ENCODE peak calls at places on chromosomes 7 and 10, in seven cellular contexts. One of them, this sample, is unnamed.
A peak's percentile ranks its signal among the peaks of the same experiment; 100 is the strongest.

GRCh38 chr7:33706666-33707194 is 198.6 kb upstream of the BMPER start:
- DNase-seq in H1: no peak
- DNase-seq in SK-N-SH: no peak
- DNase-seq in HCT116: no peak
- DNase-seq in HepG2: no peak
- DNase-seq in K562: no peak
- DNase-seq in GM12878: no peak
- DNase-seq in this sample: no peak

GRCh38 chr10:95873651-95874050 is 34.1 kb upstream of the CC2D2B start:
- DNase-seq in H1: no peak
- DNase-seq in SK-N-SH: no peak
- DNase-seq in HCT116: no peak
- DNase-seq in HepG2: no peak
- DNase-seq in K562: no peak
- DNase-seq in GM12878: no peak
- DNase-seq in this sample: no peak

GRCh38 chr10:132047575-132048293 is 18.0 kb upstream of the JAKMIP3 start:
- DNase-seq in H1: no peak
- DNase-seq in SK-N-SH: no peak
- DNase-seq in HCT116: no peak
- DNase-seq in HepG2: no peak
- DNase-seq in K562: no peak
- DNase-seq in GM12878: no peak
- DNase-seq in this sample: no peak

GRCh38 chr10:90920986-90921643 is at the start of gene ANKRD1:
- DNase-seq in H1: peak; percentile 67
- DNase-seq in SK-N-SH: no peak
- DNase-seq in HCT116: peak; percentile 60
- DNase-seq in HepG2: peak; percentile 99
- DNase-seq in K562: peak; percentile 1
- DNase-seq in GM12878: no peak
- DNase-seq in this sample: no peak

GRCh38 chr10:61878411-61879051 is 23.0 kb upstream of the ARID5B start:
- DNase-seq in H1: no peak
- DNase-seq in SK-N-SH: no peak
- DNase-seq in HCT116: no peak
- DNase-seq in HepG2: no peak
- DNase-seq in K562: no peak
- DNase-seq in GM12878: no peak
- DNase-seq in this sample: no peak

GRCh38 chr7:18467011-18467410 is 28.5 kb upstream of the HDAC9 start:
- DNase-seq in H1: no peak
- DNase-seq in SK-N-SH: no peak
- DNase-seq in HCT116: no peak
- DNase-seq in HepG2: no peak
- DNase-seq in K562: no peak
- DNase-seq in GM12878: no peak
- DNase-seq in this sample: no peak

GRCh38 chr7:2444476-2444875 is 31.7 kb downstream of the GRIFIN start:
- DNase-seq in H1: no peak
- DNase-seq in SK-N-SH: no peak
- DNase-seq in HCT116: no peak
- DNase-seq in HepG2: no peak
- DNase-seq in K562: no peak
- DNase-seq in GM12878: no peak
- DNase-seq in this sample: no peak

GRCh38 chr10:95431900-95432342 is 129.2 kb downstream of the SORBS1 start:
- DNase-seq in H1: no peak
- DNase-seq in SK-N-SH: no peak
- DNase-seq in HCT116: no peak
- DNase-seq in HepG2: no peak
- DNase-seq in K562: no peak
- DNase-seq in GM12878: peak; percentile 66
- DNase-seq in this sample: no peak

GRCh38 chr7:11714205-11714604 is 117.8 kb downstream of the THSD7A start:
- DNase-seq in H1: no peak
- DNase-seq in SK-N-SH: no peak
- DNase-seq in HCT116: no peak
- DNase-seq in HepG2: no peak
- DNase-seq in K562: no peak
- DNase-seq in GM12878: no peak
- DNase-seq in this sample: no peak

GRCh38 chr7:8035647-8036518 is 67.3 kb downstream of the GLCCI1 start:
- DNase-seq in H1: no peak
- DNase-seq in SK-N-SH: no peak
- DNase-seq in HCT116: peak; percentile 10
- DNase-seq in HepG2: peak; percentile 44
- DNase-seq in K562: peak; percentile 24
- DNase-seq in GM12878: peak; percentile 23
- DNase-seq in this sample: no peak

GRCh38 chr10:13712799-13713581 is 126.2 kb downstream of the PRPF18 start:
- DNase-seq in H1: no peak
- DNase-seq in SK-N-SH: no peak
- DNase-seq in HCT116: peak; percentile 44
- DNase-seq in HepG2: no peak
- DNase-seq in K562: peak; percentile 74
- DNase-seq in GM12878: peak; percentile 82
- DNase-seq in this sample: no peak

GRCh38 chr7:48084727-48085432 is 4.2 kb upstream of the UPP1 start:
- DNase-seq in H1: no peak
- DNase-seq in SK-N-SH: peak; percentile 40
- DNase-seq in HCT116: peak; percentile 87
- DNase-seq in HepG2: peak; percentile 73
- DNase-seq in K562: peak; percentile 80
- DNase-seq in GM12878: peak; percentile 90
- DNase-seq in this sample: peak; percentile 44

GRCh38 chr7:82410461-82410860 is 33.1 kb downstream of the CACNA2D1 start:
- DNase-seq in H1: no peak
- DNase-seq in SK-N-SH: no peak
- DNase-seq in HCT116: no peak
- DNase-seq in HepG2: no peak
- DNase-seq in K562: no peak
- DNase-seq in GM12878: no peak
- DNase-seq in this sample: no peak

GRCh38 chr7:2938514-2939192 is 94.5 kb upstream of the GNA12 start:
- DNase-seq in H1: no peak
- DNase-seq in SK-N-SH: no peak
- DNase-seq in HCT116: no peak
- DNase-seq in HepG2: no peak
- DNase-seq in K562: no peak
- DNase-seq in GM12878: no peak
- DNase-seq in this sample: no peak

GRCh38 chr7:55052081-55052480 is 33.3 kb downstream of the EGFR start:
- DNase-seq in H1: no peak
- DNase-seq in SK-N-SH: no peak
- DNase-seq in HCT116: no peak
- DNase-seq in HepG2: no peak
- DNase-seq in K562: no peak
- DNase-seq in GM12878: no peak
- DNase-seq in this sample: no peak

GRCh38 chr10:12614390-12615003 is 265.1 kb downstream of the CAMK1D start:
- DNase-seq in H1: no peak
- DNase-seq in SK-N-SH: no peak
- DNase-seq in HCT116: no peak
- DNase-seq in HepG2: no peak
- DNase-seq in K562: no peak
- DNase-seq in GM12878: no peak
- DNase-seq in this sample: no peak

DNA sequence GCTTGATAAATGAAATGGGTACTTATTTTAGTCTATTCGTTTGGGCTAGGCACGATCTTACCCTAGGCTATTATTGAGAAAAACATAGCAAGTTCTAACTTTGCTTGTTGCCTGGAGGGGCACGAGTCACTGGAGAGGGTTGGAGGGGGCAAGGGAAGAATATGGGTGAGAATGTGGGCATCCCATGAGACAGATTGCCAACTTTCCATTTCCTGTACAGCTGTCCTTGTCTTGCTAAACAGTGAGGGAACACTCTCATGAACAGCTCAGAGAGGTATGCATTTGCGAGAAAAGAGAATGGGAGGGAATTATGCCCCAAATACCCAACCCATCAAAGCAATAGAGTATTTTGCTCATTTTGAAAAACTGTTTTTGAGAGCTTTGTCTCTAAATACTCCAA is 9.2 kb downstream of the CDHR3 start:
- DNase-seq in H1: no peak
- DNase-seq in SK-N-SH: no peak
- DNase-seq in HCT116: no peak
- DNase-seq in HepG2: no peak
- DNase-seq in K562: no peak
- DNase-seq in GM12878: no peak
- DNase-seq in this sample: no peak
- TF ChIP-seq JUND in H1: no peak
- TF ChIP-seq JUND in SK-N-SH: no peak
- TF ChIP-seq JUND in HCT116: no peak
- TF ChIP-seq JUND in HepG2: no peak
- TF ChIP-seq JUND in K562: no peak
- TF ChIP-seq JUND in GM12878: no peak
- TF ChIP-seq JUND in this sample: no peak

GRCh38 chr7:40715053-40715430 is 580.2 kb downstream of the SUGCT start:
- DNase-seq in H1: no peak
- DNase-seq in SK-N-SH: no peak
- DNase-seq in HCT116: no peak
- DNase-seq in HepG2: no peak
- DNase-seq in K562: no peak
- DNase-seq in GM12878: no peak
- DNase-seq in this sample: no peak

GRCh38 chr7:40714338-40715052 is 579.7 kb downstream of the SUGCT start:
- DNase-seq in H1: no peak
- DNase-seq in SK-N-SH: peak; percentile 33
- DNase-seq in HCT116: no peak
- DNase-seq in HepG2: no peak
- DNase-seq in K562: no peak
- DNase-seq in GM12878: no peak
- DNase-seq in this sample: no peak

GRCh38 chr7:40716052-40716451 is 581.2 kb downstream of the SUGCT start:
- DNase-seq in H1: no peak
- DNase-seq in SK-N-SH: no peak
- DNase-seq in HCT116: no peak
- DNase-seq in HepG2: no peak
- DNase-seq in K562: no peak
- DNase-seq in GM12878: no peak
- DNase-seq in this sample: no peak

GRCh38 chr7:40720401-40720800 is 585.6 kb downstream of the SUGCT start:
- DNase-seq in H1: no peak
- DNase-seq in SK-N-SH: no peak
- DNase-seq in HCT116: no peak
- DNase-seq in HepG2: no peak
- DNase-seq in K562: no peak
- DNase-seq in GM12878: no peak
- DNase-seq in this sample: no peak

GRCh38 chr7:40717242-40717641 is 582.4 kb downstream of the SUGCT start:
- DNase-seq in H1: peak; percentile 62
- DNase-seq in SK-N-SH: peak; percentile 51
- DNase-seq in HCT116: peak; percentile 81
- DNase-seq in HepG2: peak; percentile 25
- DNase-seq in K562: peak; percentile 7
- DNase-seq in GM12878: no peak
- DNase-seq in this sample: peak; percentile 95
- TF ChIP-seq JUND in H1: no peak
- TF ChIP-seq JUND in SK-N-SH: peak; percentile 15
- TF ChIP-seq JUND in HCT116: no peak
- TF ChIP-seq JUND in HepG2: no peak
- TF ChIP-seq JUND in K562: no peak
- TF ChIP-seq JUND in GM12878: no peak
- TF ChIP-seq JUND in this sample: no peak

GRCh38 chr10:123721441-123722049 is 55.4 kb downstream of the GPR26 start:
- DNase-seq in H1: no peak
- DNase-seq in SK-N-SH: no peak
- DNase-seq in HCT116: no peak
- DNase-seq in HepG2: no peak
- DNase-seq in K562: no peak
- DNase-seq in GM12878: no peak
- DNase-seq in this sample: no peak

GRCh38 chr10:123718544-123719060 is 52.4 kb downstream of the GPR26 start:
- DNase-seq in H1: no peak
- DNase-seq in SK-N-SH: no peak
- DNase-seq in HCT116: no peak
- DNase-seq in HepG2: no peak
- DNase-seq in K562: no peak
- DNase-seq in GM12878: no peak
- DNase-seq in this sample: no peak

GRCh38 chr10:123724747-123725146 is 58.6 kb downstream of the GPR26 start:
- DNase-seq in H1: no peak
- DNase-seq in SK-N-SH: no peak
- DNase-seq in HCT116: no peak
- DNase-seq in HepG2: no peak
- DNase-seq in K562: no peak
- DNase-seq in GM12878: no peak
- DNase-seq in this sample: no peak

GRCh38 chr10:123720536-123720935 is 54.4 kb downstream of the GPR26 start:
- DNase-seq in H1: no peak
- DNase-seq in SK-N-SH: no peak
- DNase-seq in HCT116: no peak
- DNase-seq in HepG2: no peak
- DNase-seq in K562: no peak
- DNase-seq in GM12878: no peak
- DNase-seq in this sample: no peak

DNA sequence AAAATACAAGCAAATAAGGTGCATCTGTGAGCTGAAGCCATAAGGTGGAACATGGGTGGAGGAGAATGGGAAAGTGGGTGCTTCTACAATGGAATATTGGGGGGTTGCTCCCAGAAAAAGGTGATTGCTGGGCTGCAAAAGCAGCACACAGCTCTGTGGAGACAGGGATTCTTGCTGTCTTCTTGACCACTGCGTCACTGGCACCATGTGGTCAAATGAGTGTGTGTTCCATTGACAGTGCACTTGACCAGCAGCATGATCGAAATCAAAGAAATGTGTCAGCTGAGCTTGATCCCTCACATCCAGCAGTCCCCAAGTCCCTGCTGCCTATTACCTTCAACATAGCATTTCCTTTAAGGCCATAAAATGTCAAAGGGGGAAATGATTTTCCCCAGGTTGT is 56.2 kb downstream of the GPR26 start:
- DNase-seq in H1: no peak
- DNase-seq in SK-N-SH: no peak
- DNase-seq in HCT116: no peak
- DNase-seq in HepG2: no peak
- DNase-seq in K562: no peak
- DNase-seq in GM12878: no peak
- DNase-seq in this sample: no peak
- TF ChIP-seq JUND in H1: no peak
- TF ChIP-seq JUND in SK-N-SH: no peak
- TF ChIP-seq JUND in HCT116: no peak
- TF ChIP-seq JUND in HepG2: no peak
- TF ChIP-seq JUND in K562: no peak
- TF ChIP-seq JUND in GM12878: no peak
- TF ChIP-seq JUND in this sample: no peak

DNA sequence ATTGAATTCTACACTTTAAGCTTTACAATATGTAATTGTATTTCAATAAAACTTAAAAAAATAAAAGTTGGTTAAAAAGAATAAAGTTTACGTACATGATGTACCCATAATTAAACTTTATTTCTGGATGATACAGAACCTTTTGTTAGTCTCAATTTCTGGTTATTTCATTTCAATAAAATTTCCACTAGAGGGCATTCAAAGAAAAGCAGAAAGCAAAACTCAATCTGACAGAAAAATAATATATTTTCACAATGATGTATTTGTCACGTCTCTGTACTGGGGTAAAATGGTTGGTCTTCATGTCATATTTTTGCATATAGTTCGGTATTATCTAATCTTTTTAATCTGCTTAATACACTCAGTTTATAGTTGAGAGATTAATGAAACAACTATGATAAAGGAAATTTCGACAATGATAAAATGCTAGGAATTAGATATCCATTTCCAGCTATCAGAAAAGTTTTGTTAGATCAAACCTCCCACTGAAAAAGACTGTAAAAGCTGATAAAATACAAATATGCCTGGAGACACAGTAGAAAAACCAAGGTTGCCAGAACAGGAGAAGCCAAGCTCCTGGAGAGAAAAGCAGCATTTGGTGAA is 27.4 kb downstream of the ASZ1 start:
- DNase-seq in H1: no peak
- DNase-seq in SK-N-SH: no peak
- DNase-seq in HCT116: no peak
- DNase-seq in HepG2: no peak
- DNase-seq in K562: no peak
- DNase-seq in GM12878: no peak
- DNase-seq in this sample: peak; percentile 1
- TF ChIP-seq JUND in H1: no peak
- TF ChIP-seq JUND in SK-N-SH: no peak
- TF ChIP-seq JUND in HCT116: no peak
- TF ChIP-seq JUND in HepG2: no peak
- TF ChIP-seq JUND in K562: no peak
- TF ChIP-seq JUND in GM12878: no peak
- TF ChIP-seq JUND in this sample: no peak

This sample was measured in T47D.